ENCODE peak calls at places on chromosomes 5 and 9, in five cellular contexts. T is BE2C, E is fibroblast of pulmonary artery, O is tibial artery, I is progenitor cell of endocrine pancreas. H is an unnamed sample.
A peak's percentile ranks its signal among the peaks of the same experiment; 100 is the strongest.

GRCh38 chr9:35923927-35924763 is 14.9 kb downstream of the SPAAR start:
- DNase-seq in T (no peak), E (peak; percentile 93), O (no peak), I (no peak), H (no peak)

GRCh38 chr9:35364817-35365585 is 124.9 kb upstream of the RUSC2 start:
- DNase-seq in T (no peak), E (peak; percentile 4), O (no peak), I (no peak), H (no peak)

GRCh38 chr9:115694014-115694413 is 459.6 kb upstream of the PAPPA start:
- DNase-seq in T (no peak), E (peak; percentile 99), O (no peak), I (no peak), H (peak; percentile 6)

GRCh38 chr5:141637266-141637692 is 482 bp downstream of the RELL2 start:
- DNase-seq in T (peak; percentile 60), E (no peak), O (no peak), I (peak; percentile 19), H (peak; percentile 48)

GRCh38 chr5:74075900-74076484 is 450.0 kb downstream of the ARHGEF28 start:
- DNase-seq in T (no peak), E (no peak), O (no peak), I (no peak), H (no peak)

GRCh38 chr5:140833993-140834392 is at the start of gene PCDHA7:
- DNase-seq in T (no peak), E (peak; percentile 40), O (no peak), I (no peak), H (no peak)

GRCh38 chr5:10513501-10514442 is 50.1 kb upstream of the ANKRD33B start:
- DNase-seq in T (no peak), E (peak; percentile 86), O (no peak), I (no peak), H (no peak)

GRCh38 chr5:97125125-97125683 is 17.2 kb downstream of the LIX1 start:
- DNase-seq in T (peak; percentile 56), E (no peak), O (no peak), I (no peak), H (no peak)

GRCh38 chr9:23702311-23702922 is 123.6 kb downstream of the ELAVL2 start:
- DNase-seq in T (no peak), E (no peak), O (no peak), I (no peak), H (no peak)
- TF ChIP-seq CTCF in T (no peak), E (no peak), O (no peak), I (no peak), H (no peak)

GRCh38 chr9:7394007-7394774 is 405.4 kb downstream of the DMAC1 start:
- DNase-seq in T (no peak), E (no peak), O (no peak), I (no peak), H (peak; percentile 19)
- TF ChIP-seq CTCF in T (no peak), E (no peak), O (no peak), I (peak; percentile 34), H (no peak)

GRCh38 chr5:59380350-59380951 is 513.1 kb downstream of the PDE4D start:
- DNase-seq in T (no peak), E (peak; percentile 87), O (no peak), I (no peak), H (no peak)
- TF ChIP-seq CTCF in T (peak; percentile 57), E (peak; percentile 49), O (peak; percentile 65), I (peak; percentile 64), H (peak; percentile 43)

GRCh38 chr5:171858303-171858702 is 72.7 kb downstream of the SMIM23 start:
- DNase-seq in T (no peak), E (peak; percentile 27), O (no peak), I (no peak), H (no peak)
- TF ChIP-seq CTCF in T (peak; percentile 51), E (peak; percentile 46), O (no peak), I (peak; percentile 55), H (no peak)

GRCh38 chr9:109968702-109969450 is 188.9 kb downstream of the PALM2AKAP2 start:
- DNase-seq in T (no peak), E (peak; percentile 55), O (no peak), I (no peak), H (peak; percentile 18)
- TF ChIP-seq CTCF in T (no peak), E (peak; percentile 43), O (no peak), I (no peak), H (no peak)

GRCh38 chr9:27333241-27334052 is 36.5 kb upstream of the EQTN start:
- DNase-seq in T (peak; percentile 46), E (peak; percentile 88), O (peak; percentile 70), I (peak; percentile 49), H (peak; percentile 62)
- TF ChIP-seq CTCF in T (peak; percentile 88), E (peak; percentile 83), O (peak; percentile 91), I (peak; percentile 87), H (peak; percentile 89)

DNA sequence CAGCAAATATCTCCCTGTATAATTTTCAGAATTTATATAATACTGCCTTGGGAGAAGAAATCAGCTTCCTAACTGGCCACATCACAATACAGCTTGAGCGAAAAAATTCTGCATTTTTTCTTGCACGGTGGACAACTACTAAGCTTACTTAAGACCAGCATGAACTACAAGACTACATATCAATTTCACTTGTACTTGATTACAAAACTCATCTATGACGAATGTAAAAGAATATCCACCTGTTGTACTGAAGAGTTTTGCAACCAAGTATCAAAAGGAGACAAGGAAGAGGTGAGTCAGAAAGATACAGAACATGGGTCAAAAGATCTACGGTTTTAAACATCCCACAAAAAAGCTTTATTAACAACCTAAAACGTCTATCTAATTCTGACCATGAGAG is 279.4 kb downstream of the BNC2 start:
- DNase-seq in T (no peak), E (no peak), O (no peak), I (no peak), H (no peak)
- TF ChIP-seq CTCF in T (no peak), E (no peak), O (no peak), I (no peak), H (no peak)